ENCODE peak calls at places on chromosomes 3 and 15, in six cellular contexts. One of them, this sample, is unnamed.

GRCh38 chr15:32775103-32775502 is 57.3 kb downstream of the GREM1 start:
- DNase-seq in NCI-H345: no peak
- DNase-seq in activated T-cell treated with anti-CD3 and anti-CD28 coated beads for 48 hours: no peak
- DNase-seq in psoas muscle: no peak
- DNase-seq in A172: no peak
- DNase-seq in activated naive CD8-positive, alpha-beta T cell treated with anti-CD3 and anti-CD28 coated beads, Interleukin-2, amount 10 ng/mL, durations not matched to agents 7 days and 5 days: no peak
- DNase-seq in this sample: no peak

GRCh38 chr3:102235679-102236078 is 199.1 kb upstream of the ZPLD1 start:
- DNase-seq in NCI-H345: no peak
- DNase-seq in activated T-cell treated with anti-CD3 and anti-CD28 coated beads for 48 hours: no peak
- DNase-seq in psoas muscle: no peak
- DNase-seq in A172: peak; percentile 9
- DNase-seq in activated naive CD8-positive, alpha-beta T cell treated with anti-CD3 and anti-CD28 coated beads, Interleukin-2, amount 10 ng/mL, durations not matched to agents 7 days and 5 days: no peak
- DNase-seq in this sample: no peak

GRCh38 chr15:41489641-41490040 is 4.0 kb upstream of the ITPKA start:
- DNase-seq in NCI-H345: no peak
- DNase-seq in activated T-cell treated with anti-CD3 and anti-CD28 coated beads for 48 hours: no peak
- DNase-seq in psoas muscle: no peak
- DNase-seq in A172: no peak
- DNase-seq in activated naive CD8-positive, alpha-beta T cell treated with anti-CD3 and anti-CD28 coated beads, Interleukin-2, amount 10 ng/mL, durations not matched to agents 7 days and 5 days: no peak
- DNase-seq in this sample: no peak

GRCh38 chr15:45179221-45179985 is 8.4 kb downstream of the SHF start:
- DNase-seq in NCI-H345: no peak
- DNase-seq in activated T-cell treated with anti-CD3 and anti-CD28 coated beads for 48 hours: peak; percentile 31
- DNase-seq in psoas muscle: no peak
- DNase-seq in A172: peak; percentile 10
- DNase-seq in activated naive CD8-positive, alpha-beta T cell treated with anti-CD3 and anti-CD28 coated beads, Interleukin-2, amount 10 ng/mL, durations not matched to agents 7 days and 5 days: no peak
- DNase-seq in this sample: no peak

GRCh38 chr15:100124936-100125626 is 216.7 kb downstream of the ADAMTS17 start:
- DNase-seq in NCI-H345: peak; percentile 65
- DNase-seq in activated T-cell treated with anti-CD3 and anti-CD28 coated beads for 48 hours: no peak
- DNase-seq in psoas muscle: no peak
- DNase-seq in A172: no peak
- DNase-seq in activated naive CD8-positive, alpha-beta T cell treated with anti-CD3 and anti-CD28 coated beads, Interleukin-2, amount 10 ng/mL, durations not matched to agents 7 days and 5 days: no peak
- DNase-seq in this sample: no peak

GRCh38 chr3:192745150-192745549 is 17.8 kb upstream of the FGF12 start:
- DNase-seq in NCI-H345: no peak
- DNase-seq in activated T-cell treated with anti-CD3 and anti-CD28 coated beads for 48 hours: no peak
- DNase-seq in psoas muscle: no peak
- DNase-seq in A172: no peak
- DNase-seq in activated naive CD8-positive, alpha-beta T cell treated with anti-CD3 and anti-CD28 coated beads, Interleukin-2, amount 10 ng/mL, durations not matched to agents 7 days and 5 days: no peak
- DNase-seq in this sample: no peak

GRCh38 chr3:124315215-124316033 is 323.5 kb upstream of the ROPN1 start:
- DNase-seq in NCI-H345: no peak
- DNase-seq in activated T-cell treated with anti-CD3 and anti-CD28 coated beads for 48 hours: no peak
- DNase-seq in psoas muscle: no peak
- DNase-seq in A172: peak; percentile 81
- DNase-seq in activated naive CD8-positive, alpha-beta T cell treated with anti-CD3 and anti-CD28 coated beads, Interleukin-2, amount 10 ng/mL, durations not matched to agents 7 days and 5 days: no peak
- DNase-seq in this sample: peak; percentile 27

GRCh38 chr3:170322501-170323328 is 34.8 kb upstream of the SKIL start:
- DNase-seq in NCI-H345: no peak
- DNase-seq in activated T-cell treated with anti-CD3 and anti-CD28 coated beads for 48 hours: no peak
- DNase-seq in psoas muscle: no peak
- DNase-seq in A172: peak; percentile 42
- DNase-seq in activated naive CD8-positive, alpha-beta T cell treated with anti-CD3 and anti-CD28 coated beads, Interleukin-2, amount 10 ng/mL, durations not matched to agents 7 days and 5 days: no peak
- DNase-seq in this sample: peak; percentile 51

GRCh38 chr3:164460851-164461250 is 617.4 kb downstream of the SI start:
- DNase-seq in NCI-H345: no peak
- DNase-seq in activated T-cell treated with anti-CD3 and anti-CD28 coated beads for 48 hours: no peak
- DNase-seq in psoas muscle: no peak
- DNase-seq in A172: peak; percentile 21
- DNase-seq in activated naive CD8-positive, alpha-beta T cell treated with anti-CD3 and anti-CD28 coated beads, Interleukin-2, amount 10 ng/mL, durations not matched to agents 7 days and 5 days: no peak
- DNase-seq in this sample: no peak

GRCh38 chr15:101092186-101092866 is 159.5 kb downstream of the CHSY1 start:
- DNase-seq in NCI-H345: no peak
- DNase-seq in activated T-cell treated with anti-CD3 and anti-CD28 coated beads for 48 hours: no peak
- DNase-seq in psoas muscle: no peak
- DNase-seq in A172: no peak
- DNase-seq in activated naive CD8-positive, alpha-beta T cell treated with anti-CD3 and anti-CD28 coated beads, Interleukin-2, amount 10 ng/mL, durations not matched to agents 7 days and 5 days: no peak
- DNase-seq in this sample: no peak

GRCh38 chr3:124230928-124231456 is 239.1 kb upstream of the ROPN1 start:
- DNase-seq in NCI-H345: no peak
- DNase-seq in activated T-cell treated with anti-CD3 and anti-CD28 coated beads for 48 hours: no peak
- DNase-seq in psoas muscle: no peak
- DNase-seq in A172: no peak
- DNase-seq in activated naive CD8-positive, alpha-beta T cell treated with anti-CD3 and anti-CD28 coated beads, Interleukin-2, amount 10 ng/mL, durations not matched to agents 7 days and 5 days: no peak
- DNase-seq in this sample: no peak

GRCh38 chr15:48424076-48424475 is 92.8 kb downstream of the DUT start:
- DNase-seq in NCI-H345: no peak
- DNase-seq in activated T-cell treated with anti-CD3 and anti-CD28 coated beads for 48 hours: no peak
- DNase-seq in psoas muscle: no peak
- DNase-seq in A172: no peak
- DNase-seq in activated naive CD8-positive, alpha-beta T cell treated with anti-CD3 and anti-CD28 coated beads, Interleukin-2, amount 10 ng/mL, durations not matched to agents 7 days and 5 days: no peak
- DNase-seq in this sample: no peak

GRCh38 chr15:76480267-76480666 is 143.7 kb downstream of the ISL2 start:
- DNase-seq in NCI-H345: no peak
- DNase-seq in activated T-cell treated with anti-CD3 and anti-CD28 coated beads for 48 hours: no peak
- DNase-seq in psoas muscle: no peak
- DNase-seq in A172: no peak
- DNase-seq in activated naive CD8-positive, alpha-beta T cell treated with anti-CD3 and anti-CD28 coated beads, Interleukin-2, amount 10 ng/mL, durations not matched to agents 7 days and 5 days: no peak
- DNase-seq in this sample: no peak

GRCh38 chr3:52068055-52068704 is 11.8 kb upstream of the DUSP7 start:
- DNase-seq in NCI-H345: no peak
- DNase-seq in activated T-cell treated with anti-CD3 and anti-CD28 coated beads for 48 hours: no peak
- DNase-seq in psoas muscle: no peak
- DNase-seq in A172: no peak
- DNase-seq in activated naive CD8-positive, alpha-beta T cell treated with anti-CD3 and anti-CD28 coated beads, Interleukin-2, amount 10 ng/mL, durations not matched to agents 7 days and 5 days: no peak
- DNase-seq in this sample: no peak

GRCh38 chr3:45100998-45101407 is 45.2 kb downstream of the CDCP1 start:
- DNase-seq in NCI-H345: no peak
- DNase-seq in activated T-cell treated with anti-CD3 and anti-CD28 coated beads for 48 hours: no peak
- DNase-seq in psoas muscle: no peak
- DNase-seq in A172: peak; percentile 74
- DNase-seq in activated naive CD8-positive, alpha-beta T cell treated with anti-CD3 and anti-CD28 coated beads, Interleukin-2, amount 10 ng/mL, durations not matched to agents 7 days and 5 days: peak; percentile 44
- DNase-seq in this sample: no peak

GRCh38 chr3:188546835-188547670 is 393.1 kb downstream of the LPP start:
- DNase-seq in NCI-H345: no peak
- DNase-seq in activated T-cell treated with anti-CD3 and anti-CD28 coated beads for 48 hours: no peak
- DNase-seq in psoas muscle: no peak
- DNase-seq in A172: peak; percentile 63
- DNase-seq in activated naive CD8-positive, alpha-beta T cell treated with anti-CD3 and anti-CD28 coated beads, Interleukin-2, amount 10 ng/mL, durations not matched to agents 7 days and 5 days: no peak
- DNase-seq in this sample: no peak

GRCh38 chr15:67110400-67110799 is 45.0 kb downstream of the SMAD3 start:
- DNase-seq in NCI-H345: no peak
- DNase-seq in activated T-cell treated with anti-CD3 and anti-CD28 coated beads for 48 hours: no peak
- DNase-seq in psoas muscle: no peak
- DNase-seq in A172: no peak
- DNase-seq in activated naive CD8-positive, alpha-beta T cell treated with anti-CD3 and anti-CD28 coated beads, Interleukin-2, amount 10 ng/mL, durations not matched to agents 7 days and 5 days: no peak
- DNase-seq in this sample: no peak

GRCh38 chr3:52469001-52469400 is 13.6 kb downstream of the NISCH start:
- DNase-seq in NCI-H345: no peak
- DNase-seq in activated T-cell treated with anti-CD3 and anti-CD28 coated beads for 48 hours: no peak
- DNase-seq in psoas muscle: no peak
- DNase-seq in A172: no peak
- DNase-seq in activated naive CD8-positive, alpha-beta T cell treated with anti-CD3 and anti-CD28 coated beads, Interleukin-2, amount 10 ng/mL, durations not matched to agents 7 days and 5 days: no peak
- DNase-seq in this sample: no peak

GRCh38 chr3:13062647-13063046 is 10.6 kb downstream of the IQSEC1 start:
- DNase-seq in NCI-H345: no peak
- DNase-seq in activated T-cell treated with anti-CD3 and anti-CD28 coated beads for 48 hours: no peak
- DNase-seq in psoas muscle: no peak
- DNase-seq in A172: peak; percentile 63
- DNase-seq in activated naive CD8-positive, alpha-beta T cell treated with anti-CD3 and anti-CD28 coated beads, Interleukin-2, amount 10 ng/mL, durations not matched to agents 7 days and 5 days: no peak
- DNase-seq in this sample: no peak

GRCh38 chr3:61645148-61645547 is 83.8 kb downstream of the PTPRG start:
- DNase-seq in NCI-H345: no peak
- DNase-seq in activated T-cell treated with anti-CD3 and anti-CD28 coated beads for 48 hours: no peak
- DNase-seq in psoas muscle: no peak
- DNase-seq in A172: no peak
- DNase-seq in activated naive CD8-positive, alpha-beta T cell treated with anti-CD3 and anti-CD28 coated beads, Interleukin-2, amount 10 ng/mL, durations not matched to agents 7 days and 5 days: no peak
- DNase-seq in this sample: no peak

GRCh38 chr3:112671930-112672715 is 31.2 kb upstream of the CCDC80 start:
- DNase-seq in NCI-H345: peak; percentile 7
- DNase-seq in activated T-cell treated with anti-CD3 and anti-CD28 coated beads for 48 hours: no peak
- DNase-seq in psoas muscle: no peak
- DNase-seq in A172: peak; percentile 85
- DNase-seq in activated naive CD8-positive, alpha-beta T cell treated with anti-CD3 and anti-CD28 coated beads, Interleukin-2, amount 10 ng/mL, durations not matched to agents 7 days and 5 days: no peak
- DNase-seq in this sample: peak; percentile 95

GRCh38 chr3:196951371-196951770 is 9.0 kb upstream of the NCBP2 start:
- DNase-seq in NCI-H345: no peak
- DNase-seq in activated T-cell treated with anti-CD3 and anti-CD28 coated beads for 48 hours: no peak
- DNase-seq in psoas muscle: no peak
- DNase-seq in A172: no peak
- DNase-seq in activated naive CD8-positive, alpha-beta T cell treated with anti-CD3 and anti-CD28 coated beads, Interleukin-2, amount 10 ng/mL, durations not matched to agents 7 days and 5 days: no peak
- DNase-seq in this sample: no peak

GRCh38 chr3:149717391-149718056 is 34.8 kb downstream of the COMMD2 start:
- DNase-seq in NCI-H345: peak; percentile 25
- DNase-seq in activated T-cell treated with anti-CD3 and anti-CD28 coated beads for 48 hours: no peak
- DNase-seq in psoas muscle: no peak
- DNase-seq in A172: peak; percentile 73
- DNase-seq in activated naive CD8-positive, alpha-beta T cell treated with anti-CD3 and anti-CD28 coated beads, Interleukin-2, amount 10 ng/mL, durations not matched to agents 7 days and 5 days: no peak
- DNase-seq in this sample: peak; percentile 70

GRCh38 chr3:47669026-47669749 is 90.5 kb upstream of the CSPG5 start:
- DNase-seq in NCI-H345: no peak
- DNase-seq in activated T-cell treated with anti-CD3 and anti-CD28 coated beads for 48 hours: no peak
- DNase-seq in psoas muscle: no peak
- DNase-seq in A172: peak; percentile 26
- DNase-seq in activated naive CD8-positive, alpha-beta T cell treated with anti-CD3 and anti-CD28 coated beads, Interleukin-2, amount 10 ng/mL, durations not matched to agents 7 days and 5 days: no peak
- DNase-seq in this sample: no peak

GRCh38 chr3:30439451-30440053 is 166.8 kb upstream of the TGFBR2 start:
- DNase-seq in NCI-H345: no peak
- DNase-seq in activated T-cell treated with anti-CD3 and anti-CD28 coated beads for 48 hours: no peak
- DNase-seq in psoas muscle: no peak
- DNase-seq in A172: no peak
- DNase-seq in activated naive CD8-positive, alpha-beta T cell treated with anti-CD3 and anti-CD28 coated beads, Interleukin-2, amount 10 ng/mL, durations not matched to agents 7 days and 5 days: no peak
- DNase-seq in this sample: no peak

GRCh38 chr15:77542491-77543001 is 90.2 kb downstream of the LINGO1 start:
- DNase-seq in NCI-H345: no peak
- DNase-seq in activated T-cell treated with anti-CD3 and anti-CD28 coated beads for 48 hours: no peak
- DNase-seq in psoas muscle: no peak
- DNase-seq in A172: peak; percentile 48
- DNase-seq in activated naive CD8-positive, alpha-beta T cell treated with anti-CD3 and anti-CD28 coated beads, Interleukin-2, amount 10 ng/mL, durations not matched to agents 7 days and 5 days: no peak
- DNase-seq in this sample: no peak

GRCh38 chr15:74403981-74404563 is 29.7 kb downstream of the SEMA7A start:
- DNase-seq in NCI-H345: no peak
- DNase-seq in activated T-cell treated with anti-CD3 and anti-CD28 coated beads for 48 hours: no peak
- DNase-seq in psoas muscle: no peak
- DNase-seq in A172: no peak
- DNase-seq in activated naive CD8-positive, alpha-beta T cell treated with anti-CD3 and anti-CD28 coated beads, Interleukin-2, amount 10 ng/mL, durations not matched to agents 7 days and 5 days: no peak
- DNase-seq in this sample: no peak

GRCh38 chr15:76954744-76955143 is 23.2 kb downstream of the RCN2 start:
- DNase-seq in NCI-H345: no peak
- DNase-seq in activated T-cell treated with anti-CD3 and anti-CD28 coated beads for 48 hours: no peak
- DNase-seq in psoas muscle: no peak
- DNase-seq in A172: peak; percentile 56
- DNase-seq in activated naive CD8-positive, alpha-beta T cell treated with anti-CD3 and anti-CD28 coated beads, Interleukin-2, amount 10 ng/mL, durations not matched to agents 7 days and 5 days: no peak
- DNase-seq in this sample: no peak

GRCh38 chr3:117052356-117052755 is 342.8 kb downstream of the TUSC7 start:
- DNase-seq in NCI-H345: no peak
- DNase-seq in activated T-cell treated with anti-CD3 and anti-CD28 coated beads for 48 hours: no peak
- DNase-seq in psoas muscle: no peak
- DNase-seq in A172: no peak
- DNase-seq in activated naive CD8-positive, alpha-beta T cell treated with anti-CD3 and anti-CD28 coated beads, Interleukin-2, amount 10 ng/mL, durations not matched to agents 7 days and 5 days: no peak
- DNase-seq in this sample: no peak

GRCh38 chr3:178794711-178795110 is 258.5 kb downstream of the KCNMB2 start:
- DNase-seq in NCI-H345: no peak
- DNase-seq in activated T-cell treated with anti-CD3 and anti-CD28 coated beads for 48 hours: no peak
- DNase-seq in psoas muscle: no peak
- DNase-seq in A172: no peak
- DNase-seq in activated naive CD8-positive, alpha-beta T cell treated with anti-CD3 and anti-CD28 coated beads, Interleukin-2, amount 10 ng/mL, durations not matched to agents 7 days and 5 days: no peak
- DNase-seq in this sample: no peak

GRCh38 chr3:123546133-123546755 is 38.6 kb downstream of the HACD2 start:
- DNase-seq in NCI-H345: no peak
- DNase-seq in activated T-cell treated with anti-CD3 and anti-CD28 coated beads for 48 hours: no peak
- DNase-seq in psoas muscle: no peak
- DNase-seq in A172: peak; percentile 3
- DNase-seq in activated naive CD8-positive, alpha-beta T cell treated with anti-CD3 and anti-CD28 coated beads, Interleukin-2, amount 10 ng/mL, durations not matched to agents 7 days and 5 days: no peak
- DNase-seq in this sample: peak; percentile 26

GRCh38 chr3:13687409-13687989 is 138.6 kb downstream of the FBLN2 start:
- DNase-seq in NCI-H345: no peak
- DNase-seq in activated T-cell treated with anti-CD3 and anti-CD28 coated beads for 48 hours: no peak
- DNase-seq in psoas muscle: no peak
- DNase-seq in A172: no peak
- DNase-seq in activated naive CD8-positive, alpha-beta T cell treated with anti-CD3 and anti-CD28 coated beads, Interleukin-2, amount 10 ng/mL, durations not matched to agents 7 days and 5 days: no peak
- DNase-seq in this sample: no peak